ENCODE peak calls at places on chromosomes 3 and 15, in eight cellular contexts. One of them, this sample, is unnamed.

GRCh38 chr15:66830358-66830757 is 128.3 kb downstream of the SMAD6 start:
- DNase-seq in tibial nerve: no peak
- DNase-seq in foreskin fibroblast: peak; percentile 90
- DNase-seq in H9: no peak
- DNase-seq in PC-3: peak; percentile 90
- DNase-seq in prostate gland: no peak
- DNase-seq in upper lobe of right lung: peak; percentile 57
- DNase-seq in BJ: no peak
- DNase-seq in this sample: peak; percentile 80

GRCh38 chr3:101643861-101644613 is 32.9 kb downstream of the ZBTB11 start:
- DNase-seq in tibial nerve: no peak
- DNase-seq in foreskin fibroblast: peak; percentile 83
- DNase-seq in H9: no peak
- DNase-seq in PC-3: peak; percentile 88
- DNase-seq in prostate gland: no peak
- DNase-seq in upper lobe of right lung: no peak
- DNase-seq in BJ: peak; percentile 43
- DNase-seq in this sample: peak; percentile 92

GRCh38 chr15:68515371-68516095 is 63.3 kb upstream of the CORO2B start:
- DNase-seq in tibial nerve: no peak
- DNase-seq in foreskin fibroblast: no peak
- DNase-seq in H9: no peak
- DNase-seq in PC-3: no peak
- DNase-seq in prostate gland: no peak
- DNase-seq in upper lobe of right lung: no peak
- DNase-seq in BJ: no peak
- DNase-seq in this sample: no peak

GRCh38 chr15:33008284-33009011 is 186.1 kb downstream of the FMN1 start:
- DNase-seq in tibial nerve: no peak
- DNase-seq in foreskin fibroblast: peak; percentile 46
- DNase-seq in H9: no peak
- DNase-seq in PC-3: no peak
- DNase-seq in prostate gland: no peak
- DNase-seq in upper lobe of right lung: no peak
- DNase-seq in BJ: peak; percentile 30
- DNase-seq in this sample: no peak

GRCh38 chr15:61049003-61049402 is 180.1 kb downstream of the RORA start:
- DNase-seq in tibial nerve: no peak
- DNase-seq in foreskin fibroblast: no peak
- DNase-seq in H9: no peak
- DNase-seq in PC-3: no peak
- DNase-seq in prostate gland: no peak
- DNase-seq in upper lobe of right lung: no peak
- DNase-seq in BJ: no peak
- DNase-seq in this sample: no peak

GRCh38 chr15:80732818-80733217 is 37.7 kb downstream of the ABHD17C start:
- DNase-seq in tibial nerve: no peak
- DNase-seq in foreskin fibroblast: no peak
- DNase-seq in H9: no peak
- DNase-seq in PC-3: no peak
- DNase-seq in prostate gland: no peak
- DNase-seq in upper lobe of right lung: no peak
- DNase-seq in BJ: no peak
- DNase-seq in this sample: no peak

GRCh38 chr3:72273615-72274014 is 488.7 kb upstream of the PROK2 start:
- DNase-seq in tibial nerve: no peak
- DNase-seq in foreskin fibroblast: peak; percentile 30
- DNase-seq in H9: peak; percentile 60
- DNase-seq in PC-3: no peak
- DNase-seq in prostate gland: no peak
- DNase-seq in upper lobe of right lung: no peak
- DNase-seq in BJ: peak; percentile 74
- DNase-seq in this sample: no peak

GRCh38 chr15:85517086-85517485 is 136.7 kb downstream of the AKAP13 start:
- DNase-seq in tibial nerve: no peak
- DNase-seq in foreskin fibroblast: no peak
- DNase-seq in H9: no peak
- DNase-seq in PC-3: no peak
- DNase-seq in prostate gland: no peak
- DNase-seq in upper lobe of right lung: no peak
- DNase-seq in BJ: no peak
- DNase-seq in this sample: no peak

GRCh38 chr15:74209560-74209958 is 7.0 kb upstream of the STRA6 start:
- DNase-seq in tibial nerve: no peak
- DNase-seq in foreskin fibroblast: no peak
- DNase-seq in H9: peak; percentile 50
- DNase-seq in PC-3: no peak
- DNase-seq in prostate gland: no peak
- DNase-seq in upper lobe of right lung: no peak
- DNase-seq in BJ: no peak
- DNase-seq in this sample: no peak

GRCh38 chr3:38229036-38229435 is 36.6 kb upstream of the SLC22A13 start:
- DNase-seq in tibial nerve: no peak
- DNase-seq in foreskin fibroblast: no peak
- DNase-seq in H9: no peak
- DNase-seq in PC-3: no peak
- DNase-seq in prostate gland: no peak
- DNase-seq in upper lobe of right lung: no peak
- DNase-seq in BJ: no peak
- DNase-seq in this sample: no peak

GRCh38 chr3:188656196-188656982 is 502.4 kb downstream of the LPP start:
- DNase-seq in tibial nerve: no peak
- DNase-seq in foreskin fibroblast: peak; percentile 39
- DNase-seq in H9: no peak
- DNase-seq in PC-3: peak; percentile 31
- DNase-seq in prostate gland: peak; percentile 73
- DNase-seq in upper lobe of right lung: no peak
- DNase-seq in BJ: no peak
- DNase-seq in this sample: peak; percentile 68

GRCh38 chr15:51133140-51133630 is 38.5 kb upstream of the TNFAIP8L3 start:
- DNase-seq in tibial nerve: no peak
- DNase-seq in foreskin fibroblast: no peak
- DNase-seq in H9: no peak
- DNase-seq in PC-3: no peak
- DNase-seq in prostate gland: no peak
- DNase-seq in upper lobe of right lung: no peak
- DNase-seq in BJ: no peak
- DNase-seq in this sample: no peak

GRCh38 chr3:165800970-165801369 is 36.3 kb downstream of the BCHE start:
- DNase-seq in tibial nerve: no peak
- DNase-seq in foreskin fibroblast: no peak
- DNase-seq in H9: no peak
- DNase-seq in PC-3: no peak
- DNase-seq in prostate gland: no peak
- DNase-seq in upper lobe of right lung: no peak
- DNase-seq in BJ: no peak
- DNase-seq in this sample: no peak

GRCh38 chr3:196327405-196327804 is 9.4 kb upstream of the DYNLT2B start:
- DNase-seq in tibial nerve: no peak
- DNase-seq in foreskin fibroblast: no peak
- DNase-seq in H9: peak; percentile 49
- DNase-seq in PC-3: no peak
- DNase-seq in prostate gland: no peak
- DNase-seq in upper lobe of right lung: no peak
- DNase-seq in BJ: no peak
- DNase-seq in this sample: no peak

GRCh38 chr3:172134352-172134751 is 95.0 kb downstream of the FNDC3B start:
- DNase-seq in tibial nerve: no peak
- DNase-seq in foreskin fibroblast: no peak
- DNase-seq in H9: no peak
- DNase-seq in PC-3: no peak
- DNase-seq in prostate gland: no peak
- DNase-seq in upper lobe of right lung: no peak
- DNase-seq in BJ: no peak
- DNase-seq in this sample: no peak

GRCh38 chr15:33328105-33328504 is 17.3 kb downstream of the RYR3 start:
- DNase-seq in tibial nerve: no peak
- DNase-seq in foreskin fibroblast: no peak
- DNase-seq in H9: no peak
- DNase-seq in PC-3: no peak
- DNase-seq in prostate gland: no peak
- DNase-seq in upper lobe of right lung: no peak
- DNase-seq in BJ: no peak
- DNase-seq in this sample: no peak

GRCh38 chr3:123627673-123628670 is 43.1 kb upstream of the HACD2 start:
- DNase-seq in tibial nerve: no peak
- DNase-seq in foreskin fibroblast: no peak
- DNase-seq in H9: no peak
- DNase-seq in PC-3: no peak
- DNase-seq in prostate gland: peak; percentile 67
- DNase-seq in upper lobe of right lung: no peak
- DNase-seq in BJ: no peak
- DNase-seq in this sample: no peak

GRCh38 chr15:48363474-48363873 is 32.2 kb downstream of the DUT start:
- DNase-seq in tibial nerve: no peak
- DNase-seq in foreskin fibroblast: no peak
- DNase-seq in H9: no peak
- DNase-seq in PC-3: no peak
- DNase-seq in prostate gland: no peak
- DNase-seq in upper lobe of right lung: no peak
- DNase-seq in BJ: no peak
- DNase-seq in this sample: no peak

GRCh38 chr3:99532246-99532645 is 106.1 kb upstream of the COL8A1 start:
- DNase-seq in tibial nerve: peak; percentile 34
- DNase-seq in foreskin fibroblast: peak; percentile 27
- DNase-seq in H9: peak; percentile 88
- DNase-seq in PC-3: peak; percentile 93
- DNase-seq in prostate gland: no peak
- DNase-seq in upper lobe of right lung: no peak
- DNase-seq in BJ: no peak
- DNase-seq in this sample: peak; percentile 55

GRCh38 chr3:139937674-139938279 is 2.8 kb downstream of the CLSTN2 start:
- DNase-seq in tibial nerve: peak; percentile 64
- DNase-seq in foreskin fibroblast: peak; percentile 35
- DNase-seq in H9: no peak
- DNase-seq in PC-3: peak; percentile 41
- DNase-seq in prostate gland: no peak
- DNase-seq in upper lobe of right lung: no peak
- DNase-seq in BJ: peak; percentile 4
- DNase-seq in this sample: peak; percentile 31

DNA sequence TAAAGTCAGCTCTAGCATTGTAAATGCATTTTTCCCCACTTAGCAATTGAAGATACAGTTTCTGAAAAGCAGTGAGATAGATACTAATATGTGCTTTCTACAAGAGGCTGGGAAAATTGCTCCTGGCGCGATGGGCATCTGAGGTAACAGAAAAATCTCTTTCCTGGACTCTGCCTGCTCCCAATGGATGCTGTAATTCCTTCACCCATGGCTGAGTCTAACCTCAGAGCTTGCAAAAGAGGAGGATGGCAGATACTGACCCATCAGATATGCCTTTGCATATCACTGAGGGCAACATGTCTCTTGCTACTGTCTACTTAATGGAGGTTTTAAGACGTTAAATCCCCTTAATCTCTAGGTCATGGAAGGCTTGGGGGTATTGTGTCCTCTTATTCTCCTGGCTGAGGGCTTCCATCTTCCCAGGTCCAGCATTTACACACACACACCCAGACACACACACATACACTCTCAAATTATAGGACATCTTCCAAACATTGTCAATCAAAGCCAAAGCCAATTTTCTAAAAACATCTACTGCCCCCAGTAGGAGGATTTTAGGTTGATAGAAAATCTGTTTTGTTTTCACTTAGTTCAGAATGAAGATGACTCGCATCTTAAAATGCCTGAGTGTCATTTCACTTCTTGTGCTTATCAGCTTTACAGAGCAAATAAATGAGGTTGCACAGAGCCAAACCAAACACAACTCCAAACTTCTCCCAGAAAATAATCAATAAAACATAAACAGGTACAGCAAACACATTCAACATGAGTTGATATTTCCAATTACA is 2.4 kb downstream of the TRPM1 start:
- DNase-seq in tibial nerve: no peak
- DNase-seq in foreskin fibroblast: no peak
- DNase-seq in H9: no peak
- DNase-seq in PC-3: peak; percentile 26
- DNase-seq in prostate gland: no peak
- DNase-seq in upper lobe of right lung: no peak
- DNase-seq in BJ: no peak
- DNase-seq in this sample: no peak
- TF ChIP-seq CTCF in tibial nerve: peak; percentile 9
- TF ChIP-seq CTCF in foreskin fibroblast: no peak
- TF ChIP-seq CTCF in H9: no peak
- TF ChIP-seq CTCF in PC-3: peak; percentile 27
- TF ChIP-seq CTCF in prostate gland: no peak
- TF ChIP-seq CTCF in upper lobe of right lung: no peak
- TF ChIP-seq CTCF in BJ: peak; percentile 36
- TF ChIP-seq CTCF in this sample: peak; percentile 52

GRCh38 chr3:138653567-138653966 is 45.0 kb downstream of the FAIM start:
- DNase-seq in tibial nerve: no peak
- DNase-seq in foreskin fibroblast: no peak
- DNase-seq in H9: no peak
- DNase-seq in PC-3: no peak
- DNase-seq in prostate gland: no peak
- DNase-seq in upper lobe of right lung: no peak
- DNase-seq in BJ: no peak
- DNase-seq in this sample: no peak
- TF ChIP-seq CTCF in tibial nerve: no peak
- TF ChIP-seq CTCF in foreskin fibroblast: no peak
- TF ChIP-seq CTCF in H9: no peak
- TF ChIP-seq CTCF in PC-3: no peak
- TF ChIP-seq CTCF in prostate gland: no peak
- TF ChIP-seq CTCF in upper lobe of right lung: no peak
- TF ChIP-seq CTCF in BJ: no peak
- TF ChIP-seq CTCF in this sample: no peak

DNA sequence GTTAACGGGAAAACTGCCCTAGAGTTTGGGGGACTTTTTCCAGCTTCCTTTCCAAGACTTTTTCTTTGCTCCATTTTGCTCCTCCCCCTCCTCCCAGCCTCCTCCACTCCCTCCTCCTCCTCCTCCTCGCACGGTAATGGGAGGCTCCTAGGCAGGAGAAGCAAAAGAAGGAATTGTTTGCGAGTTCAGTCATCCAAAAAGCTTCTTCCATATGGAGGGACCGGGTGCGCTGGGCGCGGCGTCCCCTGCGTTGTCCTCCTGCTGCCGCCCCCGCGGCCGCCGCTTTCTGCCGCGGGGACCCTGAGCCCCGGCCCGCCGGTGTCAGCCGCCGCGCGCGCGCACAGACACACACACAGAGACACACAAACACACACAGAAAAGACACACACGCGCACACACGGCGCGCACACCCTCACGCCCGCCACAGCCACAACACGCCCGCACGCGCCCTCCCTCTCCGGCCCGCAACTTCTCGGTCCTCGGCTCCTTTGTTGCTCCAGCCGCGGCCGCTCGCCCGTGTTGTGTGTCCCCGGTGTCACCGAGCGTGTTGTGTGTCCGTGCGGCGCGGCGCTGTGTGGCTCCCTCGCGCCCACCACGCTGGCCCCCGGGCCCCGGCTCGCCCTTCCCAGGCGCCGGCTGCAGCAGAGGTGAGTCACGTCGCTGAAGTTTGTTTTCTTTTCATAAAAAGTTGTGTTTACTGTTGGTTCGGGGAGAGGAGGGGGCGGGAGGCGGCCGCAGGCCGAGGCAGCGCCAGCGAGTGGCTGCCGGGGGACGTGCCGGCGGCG is at the start of gene BOC:
- DNase-seq in tibial nerve: no peak
- DNase-seq in foreskin fibroblast: peak; percentile 52
- DNase-seq in H9: peak; percentile 57
- DNase-seq in PC-3: peak; percentile 69
- DNase-seq in prostate gland: peak; percentile 36
- DNase-seq in upper lobe of right lung: peak; percentile 68
- DNase-seq in BJ: no peak
- DNase-seq in this sample: peak; percentile 62
- TF ChIP-seq CTCF in tibial nerve: no peak
- TF ChIP-seq CTCF in foreskin fibroblast: no peak
- TF ChIP-seq CTCF in H9: no peak
- TF ChIP-seq CTCF in PC-3: no peak
- TF ChIP-seq CTCF in prostate gland: no peak
- TF ChIP-seq CTCF in upper lobe of right lung: no peak
- TF ChIP-seq CTCF in BJ: no peak
- TF ChIP-seq CTCF in this sample: peak; percentile 4

GRCh38 chr3:126939347-126939735 is 43.6 kb upstream of the PLXNA1 start:
- DNase-seq in tibial nerve: no peak
- DNase-seq in foreskin fibroblast: no peak
- DNase-seq in H9: no peak
- DNase-seq in PC-3: no peak
- DNase-seq in prostate gland: no peak
- DNase-seq in upper lobe of right lung: peak; percentile 6
- DNase-seq in BJ: no peak
- DNase-seq in this sample: no peak
- TF ChIP-seq CTCF in tibial nerve: no peak
- TF ChIP-seq CTCF in foreskin fibroblast: no peak
- TF ChIP-seq CTCF in H9: peak; percentile 46
- TF ChIP-seq CTCF in PC-3: no peak
- TF ChIP-seq CTCF in prostate gland: no peak
- TF ChIP-seq CTCF in upper lobe of right lung: no peak
- TF ChIP-seq CTCF in BJ: no peak
- TF ChIP-seq CTCF in this sample: peak; percentile 24